ENCODE peak calls at places on chromosomes 6 and 20, in ten cellular contexts. Z is GOT3; C is stimulated activated CD4-positive, alpha-beta T cell treated with anti-CD3 and anti-CD28 coated beads, Interleukin-1b, Interleukin-23, amount 100 ng/mL, for 1 hour; V is NCI-H1930; O is mesothelial cell of epicardium; W is NCI-H1092 treated with DMSO at 0.1 percent for 48 hours; T is activated CD4-positive, alpha-beta T cell treated with anti-CD3 and anti-CD28 coated beads, Interleukin-2, amount 50 U/mL, for 4 hours; Q is endothelial cell; A is COR-L47; R is fibroblast of mammary gland. J is an unnamed sample.

GRCh38 chr6:26157150-26157837 is 70.1 kb downstream of the HFE start:
- DNase-seq in Q (peak), V (peak), Z (no peak), T (peak), R (no peak), W (peak), A (peak), O (peak), C (no peak), J (no peak)

GRCh38 chr20:31943052-31943471 is 8.8 kb downstream of the PDRG1 start:
- DNase-seq in Z (no peak), R (no peak), V (no peak), C (no peak), A (no peak), Q (no peak), W (no peak), T (no peak), O (no peak), J (no peak)

GRCh38 chr20:61218886-61219480 is 33.1 kb upstream of the CDH4 start:
- DNase-seq in O (no peak), W (no peak), A (no peak), T (no peak), Z (no peak), Q (no peak), C (no peak), V (no peak), R (peak), J (peak)

GRCh38 chr6:170008386-170008785 is 257.0 kb downstream of the ERMARD start:
- DNase-seq in A (no peak), R (no peak), T (no peak), V (no peak), C (no peak), Q (no peak), Z (no peak), W (no peak), O (no peak), J (no peak)

GRCh38 chr20:14710941-14711340 is 373.5 kb upstream of the FLRT3 start:
- DNase-seq in C (no peak), O (no peak), A (no peak), T (no peak), R (no peak), W (no peak), Q (no peak), V (no peak), Z (no peak), J (no peak)

GRCh38 chr20:61503106-61503505 is 251.0 kb downstream of the CDH4 start:
- DNase-seq in V (no peak), T (no peak), C (no peak), O (no peak), R (no peak), W (no peak), A (no peak), Q (no peak), Z (no peak), J (no peak)

GRCh38 chr6:152727507-152727906 is 23.1 kb upstream of the VIP start:
- DNase-seq in V (no peak), T (no peak), Q (no peak), C (no peak), W (no peak), R (no peak), A (no peak), Z (no peak), O (no peak), J (no peak)

GRCh38 chr6:35634316-35634715 is 54.4 kb downstream of the FKBP5 start:
- DNase-seq in T (no peak), C (no peak), R (peak), Q (peak), A (no peak), O (no peak), V (no peak), Z (no peak), W (no peak), J (no peak)

GRCh38 chr6:25512560-25512959 is 139.5 kb upstream of the SCGN start:
- DNase-seq in C (no peak), Z (no peak), Q (no peak), W (no peak), A (no peak), R (no peak), O (no peak), T (no peak), V (no peak), J (no peak)

GRCh38 chr20:12687476-12687875 is 321.3 kb upstream of the SPTLC3 start:
- DNase-seq in A (no peak), V (no peak), Q (no peak), T (no peak), W (no peak), Z (no peak), R (no peak), C (no peak), O (no peak), J (no peak)

GRCh38 chr6:20565291-20565690 is 31.0 kb downstream of the CDKAL1 start:
- DNase-seq in V (no peak), Q (no peak), T (no peak), O (no peak), Z (no peak), W (no peak), R (no peak), A (no peak), C (no peak), J (no peak)

GRCh38 chr6:169918239-169918953 is 167.0 kb downstream of the ERMARD start:
- DNase-seq in Z (no peak), W (no peak), V (no peak), Q (no peak), O (no peak), R (no peak), T (no peak), C (no peak), A (no peak), J (no peak)

GRCh38 chr6:44096615-44097014 is 30.6 kb downstream of the MRPL14 start:
- DNase-seq in T (peak), O (peak), V (peak), Z (no peak), R (peak), W (peak), Q (peak), A (peak), C (peak), J (peak)

GRCh38 chr20:64066984-64067605 is 4.1 kb downstream of the TCEA2 start:
- DNase-seq in C (no peak), W (no peak), T (no peak), A (no peak), O (no peak), Z (no peak), R (no peak), V (no peak), Q (no peak), J (no peak)

GRCh38 chr6:137845460-137845859 is 21.6 kb upstream of the TNFAIP3 start:
- DNase-seq in C (no peak), V (no peak), R (no peak), A (no peak), W (no peak), T (no peak), Z (no peak), O (no peak), Q (no peak), J (peak)

GRCh38 chr6:31407699-31408098 is 4.3 kb downstream of the MICA start:
- DNase-seq in Q (no peak), W (no peak), C (no peak), A (no peak), V (no peak), Z (no peak), R (peak), O (no peak), T (no peak), J (peak)

GRCh38 chr6:81834141-81834621 is 81.7 kb upstream of the TENT5A start:
- DNase-seq in V (no peak), W (no peak), Z (no peak), O (no peak), R (peak), T (no peak), A (no peak), Q (no peak), C (no peak), J (peak)

GRCh38 chr20:62685781-62686555 is 22.7 kb upstream of the NTSR1 start:
- DNase-seq in V (peak), W (peak), O (no peak), T (no peak), Z (no peak), R (no peak), Q (no peak), C (no peak), A (peak), J (no peak)

GRCh38 chr6:113291751-113292445 is 565.2 kb upstream of the MARCKS start:
- DNase-seq in Q (no peak), A (no peak), W (no peak), V (no peak), T (no peak), O (no peak), Z (no peak), C (no peak), R (peak), J (no peak)

GRCh38 chr20:19757487-19757972 is 528 bp upstream of the RIN2 start:
- DNase-seq in W (peak), A (peak), T (no peak), Z (peak), C (no peak), O (peak), R (peak), Q (peak), V (no peak), J (peak)

GRCh38 chr20:64069614-64070243 is 6.7 kb downstream of the TCEA2 start:
- DNase-seq in C (no peak), A (no peak), T (no peak), Z (no peak), R (no peak), V (no peak), W (no peak), Q (peak), O (no peak), J (no peak)

GRCh38 chr6:157813757-157814455 is 9.1 kb upstream of the SNX9 start:
- DNase-seq in O (no peak), T (no peak), A (no peak), Z (no peak), Q (no peak), W (no peak), V (no peak), C (no peak), R (peak), J (peak)

GRCh38 chr20:17619351-17620093 is 49.6 kb downstream of the DSTN start:
- DNase-seq in W (no peak), Q (no peak), A (no peak), Z (no peak), C (no peak), O (no peak), T (no peak), V (no peak), R (no peak), J (no peak)

GRCh38 chr6:107666084-107666981 is 157.8 kb downstream of the SCML4 start:
- DNase-seq in Z (no peak), T (no peak), Q (no peak), V (no peak), C (no peak), O (no peak), A (no peak), W (peak), R (peak), J (no peak)

GRCh38 chr20:5482791-5483190 is 166.0 kb upstream of the PROKR2 start:
- DNase-seq in R (peak), T (no peak), Q (no peak), C (no peak), W (peak), A (no peak), O (no peak), V (no peak), Z (no peak), J (no peak)

GRCh38 chr6:52363222-52363867 is 1.4 kb downstream of the PAQR8 start:
- DNase-seq in Q (no peak), O (no peak), A (no peak), V (no peak), W (no peak), T (no peak), C (no peak), R (no peak), Z (no peak), J (no peak)

GRCh38 chr6:113403966-113404575 is 453.1 kb upstream of the MARCKS start:
- DNase-seq in A (no peak), T (no peak), V (no peak), O (no peak), W (no peak), Z (no peak), Q (no peak), C (no peak), R (no peak), J (no peak)

GRCh38 chr6:86087954-86088353 is 445.3 kb upstream of the SYNCRIP start:
- DNase-seq in O (no peak), T (no peak), R (no peak), Z (no peak), W (no peak), Q (no peak), A (no peak), V (no peak), C (no peak), J (no peak)

GRCh38 chr6:53032853-53033252 is 32.4 kb upstream of the FBXO9 start:
- DNase-seq in R (peak), V (no peak), A (no peak), Q (no peak), W (no peak), T (no peak), Z (no peak), O (no peak), C (no peak), J (no peak)

GRCh38 chr20:21607971-21608735 is 94.3 kb upstream of the NKX2-2 start:
- DNase-seq in R (no peak), W (peak), C (no peak), O (no peak), T (no peak), Z (no peak), A (peak), V (no peak), Q (no peak), J (no peak)

GRCh38 chr6:122622404-122622938 is 12.3 kb downstream of the PKIB start:
- DNase-seq in W (peak), V (peak), C (no peak), R (no peak), A (peak), Q (no peak), O (peak), T (no peak), Z (no peak), J (no peak)

GRCh38 chr20:997016-997415 is 5.1 kb downstream of the RSPO4 start:
- DNase-seq in V (no peak), Z (no peak), Q (no peak), T (no peak), W (no peak), C (no peak), O (no peak), R (no peak), A (no peak), J (no peak)

J was measured in HCEC 1CT.